ENCODE peak calls at places on chromosomes 6 and 20, in four cellular contexts. G is kidney, D is neural progenitor cell, V is endothelial cell of umbilical vein. T is an unnamed sample. For H3K9me3, the result is how much of the 10 kb centered on the place peaks cover.

GRCh38 chr20:276620-277495 is 13.7 kb downstream of the C20orf96 start:
- DNase-seq in G (no peak), D (no peak), V (no peak), T (no peak)

GRCh38 chr6:29723666-29724588 is 693 bp downstream of the HLA-F start:
- DNase-seq in G (peak), D (peak), V (peak), T (peak)

GRCh38 chr20:32979201-32979998 is 24.8 kb downstream of the SUN5 start:
- DNase-seq in G (no peak), D (no peak), V (no peak), T (no peak)

GRCh38 chr6:108156180-108156937 is 9.5 kb upstream of the NR2E1 start:
- DNase-seq in G (no peak), D (peak), V (no peak), T (no peak)

GRCh38 chr6:83867043-83867442 is 7.6 kb downstream of the CYB5R4 start:
- DNase-seq in G (no peak), D (no peak), V (no peak), T (no peak)

GRCh38 chr20:63128367-63128766 is 87.6 kb downstream of the YTHDF1 start:
- DNase-seq in G (peak), D (no peak), V (no peak), T (no peak)

GRCh38 chr6:21171801-21172200 is 421.8 kb upstream of the SOX4 start:
- DNase-seq in G (no peak), D (no peak), V (no peak), T (no peak)

GRCh38 chr20:58711266-58712051 is 18.9 kb downstream of the NPEPL1 start:
- DNase-seq in G (peak), D (no peak), V (no peak), T (no peak)

GRCh38 chr6:14727494-14728395 is 518.1 kb upstream of the JARID2 start:
- DNase-seq in G (no peak), D (no peak), V (no peak), T (no peak)

GRCh38 chr6:19837511-19838441 is 606 bp downstream of the ID4 start:
- DNase-seq in G (peak), D (peak), V (peak), T (peak)

GRCh38 chr6:19839237-19839546 is 2.0 kb downstream of the ID4 start:
- DNase-seq in G (no peak), D (no peak), V (no peak), T (no peak)

GRCh38 chr6:19839788-19840187 is 2.6 kb downstream of the ID4 start:
- DNase-seq in G (no peak), D (no peak), V (no peak), T (no peak)

GRCh38 chr6:19836799-19837510 is at the start of gene ID4:
- DNase-seq in G (peak), D (peak), V (peak), T (peak)

GRCh38 chr6:19838442-19839236 is 1.5 kb downstream of the ID4 start:
- DNase-seq in G (peak), D (peak), V (no peak), T (peak)
- H3K4me3 ChIP-seq in G (peak), D (peak), V (no peak), T (peak)

GRCh38 chr6:169241688-169242350 is 11.8 kb downstream of the THBS2 start:
- DNase-seq in G (peak), D (no peak), V (no peak), T (no peak)
- H3K9me3 ChIP-seq in G (under half), D (under half), V (under half), T (under half)

DNA sequence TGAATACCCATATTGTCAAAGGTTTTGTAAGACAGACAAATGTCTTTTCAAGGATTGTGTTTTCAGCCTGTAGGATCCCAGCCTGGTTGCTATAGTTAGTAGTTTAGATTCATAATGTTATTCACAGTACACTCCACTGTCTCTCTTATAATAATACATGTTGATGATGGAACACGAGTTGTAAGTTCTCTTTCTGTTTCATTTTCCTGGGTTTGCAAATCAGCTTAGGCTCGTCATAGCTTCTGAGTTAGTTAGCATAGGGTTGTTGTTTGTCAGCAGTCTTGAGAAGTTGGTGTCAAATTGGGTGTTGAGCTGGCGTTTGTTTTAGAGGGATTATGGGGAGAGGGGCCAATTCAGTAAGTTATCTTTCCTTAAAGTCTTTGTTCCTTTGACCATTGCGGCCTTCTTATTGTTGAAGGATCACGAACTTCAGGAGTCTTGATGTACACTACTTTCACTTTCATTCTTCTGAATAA is 45.8 kb downstream of the QKI start:
- DNase-seq in G (no peak), D (peak), V (peak), T (peak)
- H3K9ac ChIP-seq in G (peak), D (no peak), V (peak), T (peak)

GRCh38 chr20:46118481-46119020 is 437 bp downstream of the CD40 start:
- DNase-seq in G (peak), D (peak), V (peak), T (no peak)

GRCh38 chr20:46119028-46119546 is 973 bp downstream of the CD40 start:
- DNase-seq in G (peak), D (no peak), V (peak), T (no peak)

GRCh38 chr20:46121531-46121930 is 3.4 kb downstream of the CD40 start:
- DNase-seq in G (no peak), D (no peak), V (no peak), T (no peak)

GRCh38 chr20:46119547-46119946 is 1.4 kb downstream of the CD40 start:
- DNase-seq in G (no peak), D (no peak), V (no peak), T (no peak)

DNA sequence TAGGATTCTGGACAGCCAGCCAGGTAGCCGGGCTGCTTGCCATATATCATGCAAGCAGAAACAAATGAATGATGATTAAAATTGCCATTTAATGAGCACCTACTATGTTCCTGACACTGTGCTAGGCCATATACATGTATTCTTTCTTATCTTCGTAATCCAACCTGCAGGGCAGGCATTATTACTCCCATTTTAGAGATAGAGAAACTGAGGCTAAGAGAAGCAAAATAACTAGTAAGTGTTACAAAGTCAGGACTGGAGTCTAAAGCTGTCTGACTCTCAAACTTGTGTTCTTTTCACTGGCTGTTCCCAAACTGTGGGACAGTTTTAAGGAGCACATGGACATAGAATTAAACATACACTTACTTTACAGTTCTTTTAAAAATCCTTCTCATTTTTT is 2.0 kb downstream of the CD40 start:
- DNase-seq in G (no peak), D (no peak), V (no peak), T (no peak)
- H3K4me3 ChIP-seq in G (no peak), D (no peak), V (no peak), T (no peak)

GRCh38 chr20:41600926-41601631 is 17.1 kb downstream of the CHD6 start:
- DNase-seq in G (no peak), D (no peak), V (no peak), T (no peak)
- H3K9me3 ChIP-seq in G (under half), D (under half), V (under half), T (under half)

GRCh38 chr6:139520321-139520768 is 145.9 kb upstream of the CITED2 start:
- DNase-seq in G (no peak), D (no peak), V (no peak), T (no peak)
- H3K9ac ChIP-seq in G (no peak), D (no peak), V (no peak), T (no peak)

DNA sequence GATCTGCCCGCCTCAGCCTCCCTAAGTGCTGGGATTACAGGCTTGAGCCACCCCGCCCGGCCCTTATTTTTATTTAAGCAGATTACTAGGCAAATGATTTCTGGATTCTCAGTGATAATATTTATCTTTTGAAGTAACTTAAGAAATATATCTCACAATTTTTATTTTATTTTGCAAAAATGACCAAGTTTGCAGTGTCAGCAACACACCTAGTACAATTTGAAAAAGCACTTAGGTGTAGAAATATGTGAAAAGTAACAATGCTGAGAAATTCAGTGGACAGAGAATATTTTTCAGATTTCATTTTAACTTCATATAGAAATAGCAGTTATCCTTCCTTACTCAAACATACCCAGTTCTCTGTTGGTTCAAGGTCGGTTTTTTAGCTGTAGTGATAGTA is 78.9 kb upstream of the XRN2 start:
- DNase-seq in G (no peak), D (no peak), V (no peak), T (no peak)
- H3K4me3 ChIP-seq in G (no peak), D (no peak), V (no peak), T (no peak)

DNA sequence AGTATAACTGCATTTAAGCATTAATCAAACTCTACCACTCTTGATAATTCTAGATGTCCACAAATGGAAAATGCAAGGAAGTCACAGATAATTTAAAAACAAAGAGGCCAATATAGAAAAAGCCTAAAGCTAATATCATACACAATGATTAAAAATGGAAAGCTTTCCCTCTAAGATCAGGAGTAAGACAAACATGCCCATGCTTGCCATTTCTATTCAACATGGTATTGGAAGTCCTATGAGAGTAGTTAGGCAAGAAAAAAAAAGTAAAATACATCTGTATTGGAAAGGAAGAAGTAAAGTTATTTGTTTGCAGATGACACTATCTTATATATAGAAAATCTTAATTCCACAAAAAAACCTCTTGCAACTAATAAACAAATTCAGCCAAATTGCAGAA is 164.6 kb upstream of the FERMT1 start:
- DNase-seq in G (no peak), D (no peak), V (no peak), T (no peak)
- H3K9me3 ChIP-seq in G (under half), D (under half), V (under half), T (under half)

DNA sequence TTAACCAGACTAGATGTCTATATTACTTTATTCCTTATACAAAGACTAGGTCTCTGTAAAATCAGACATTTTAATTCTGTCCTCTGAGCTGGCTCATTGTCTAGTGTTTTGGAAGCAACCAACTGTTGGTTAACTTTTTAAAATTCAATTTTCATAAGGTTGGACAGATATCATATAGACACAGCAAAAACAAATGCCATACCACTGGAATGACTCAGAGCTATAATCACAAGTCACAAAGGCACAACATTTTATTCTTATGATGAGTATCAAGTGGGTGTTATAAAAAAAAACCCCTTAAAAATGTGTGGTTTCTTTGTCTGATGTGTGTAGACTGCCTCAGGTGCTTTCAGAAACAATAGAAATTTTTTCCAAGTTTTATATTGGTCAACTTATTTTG is 296.2 kb upstream of the MARCKS start:
- DNase-seq in G (no peak), D (no peak), V (peak), T (peak)
- H3K9ac ChIP-seq in G (no peak), D (no peak), V (peak), T (no peak)

DNA sequence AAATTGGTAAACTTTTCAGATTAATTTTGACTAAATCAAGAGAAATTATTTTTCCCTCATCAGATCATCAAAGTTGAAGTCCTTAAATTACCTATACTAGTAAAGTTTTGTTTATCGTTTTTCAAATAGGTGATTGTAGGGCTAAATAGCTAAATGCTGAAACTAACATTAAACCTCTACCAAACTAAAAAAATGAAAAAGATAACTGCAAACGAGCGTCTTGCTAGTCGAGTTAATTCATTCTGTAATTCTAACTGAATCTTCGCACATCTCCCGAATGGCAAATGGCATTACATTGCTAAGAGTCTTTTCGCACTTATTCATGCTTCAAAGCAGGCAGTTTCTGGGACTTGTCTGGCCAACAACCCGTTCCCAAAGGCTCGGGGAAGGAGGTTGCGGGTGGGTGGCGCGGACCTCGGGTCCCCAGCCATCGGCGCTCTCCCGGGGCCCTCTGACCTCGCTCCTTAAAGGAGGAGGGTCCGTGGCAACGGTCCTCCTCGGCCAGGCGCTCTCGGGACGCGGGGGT is 43.8 kb downstream of the POPDC3 start:
- DNase-seq in G (no peak), D (no peak), V (peak), T (peak)
- H3K4me3 ChIP-seq in G (peak), D (peak), V (peak), T (peak)